ENCODE peak calls at places on chromosomes 1 and 21, in four cellular contexts. L, B, H and S are unnamed samples.

GRCh38 chr1:2206813-2207488 is 12.4 kb upstream of the FAAP20 start:
- DNase-seq in B (no peak), H (no peak), L (peak), S (no peak)

GRCh38 chr1:23444104-23444533 is 19.6 kb upstream of the TCEA3 start:
- DNase-seq in B (no peak), L (peak), H (no peak), S (peak)

GRCh38 chr1:100649128-100649527 is 70.4 kb upstream of the VCAM1 start:
- DNase-seq in H (no peak), L (no peak), B (no peak), S (no peak)

GRCh38 chr1:1164701-1165451 is 8.8 kb upstream of the TTLL10 start:
- DNase-seq in H (no peak), B (peak), L (no peak), S (no peak)

GRCh38 chr21:34092241-34092921 is 19.0 kb downstream of the MRPS6 start:
- DNase-seq in B (no peak), H (no peak), L (no peak), S (no peak)

GRCh38 chr1:30111431-30111830 is 612.0 kb downstream of the MATN1 start:
- DNase-seq in H (no peak), B (peak), L (peak), S (no peak)

GRCh38 chr1:61746768-61747167 is 4.5 kb downstream of the PATJ start:
- DNase-seq in B (no peak), H (no peak), L (no peak), S (no peak)

GRCh38 chr1:234542211-234542850 is 63.4 kb upstream of the TARBP1 start:
- DNase-seq in H (no peak), L (no peak), B (no peak), S (no peak)

GRCh38 chr1:202130275-202130646 is 7.5 kb downstream of the GPR37L1 start:
- DNase-seq in L (no peak), H (no peak), B (no peak), S (no peak)

GRCh38 chr1:202127836-202128622 is 5.3 kb downstream of the GPR37L1 start:
- DNase-seq in B (no peak), L (no peak), H (no peak), S (no peak)

GRCh38 chr1:202130816-202131522 is 8.3 kb downstream of the GPR37L1 start:
- DNase-seq in L (no peak), H (no peak), B (no peak), S (no peak)

GRCh38 chr1:202131956-202132821 is 9.5 kb downstream of the GPR37L1 start:
- DNase-seq in B (no peak), H (no peak), L (peak), S (peak)

DNA sequence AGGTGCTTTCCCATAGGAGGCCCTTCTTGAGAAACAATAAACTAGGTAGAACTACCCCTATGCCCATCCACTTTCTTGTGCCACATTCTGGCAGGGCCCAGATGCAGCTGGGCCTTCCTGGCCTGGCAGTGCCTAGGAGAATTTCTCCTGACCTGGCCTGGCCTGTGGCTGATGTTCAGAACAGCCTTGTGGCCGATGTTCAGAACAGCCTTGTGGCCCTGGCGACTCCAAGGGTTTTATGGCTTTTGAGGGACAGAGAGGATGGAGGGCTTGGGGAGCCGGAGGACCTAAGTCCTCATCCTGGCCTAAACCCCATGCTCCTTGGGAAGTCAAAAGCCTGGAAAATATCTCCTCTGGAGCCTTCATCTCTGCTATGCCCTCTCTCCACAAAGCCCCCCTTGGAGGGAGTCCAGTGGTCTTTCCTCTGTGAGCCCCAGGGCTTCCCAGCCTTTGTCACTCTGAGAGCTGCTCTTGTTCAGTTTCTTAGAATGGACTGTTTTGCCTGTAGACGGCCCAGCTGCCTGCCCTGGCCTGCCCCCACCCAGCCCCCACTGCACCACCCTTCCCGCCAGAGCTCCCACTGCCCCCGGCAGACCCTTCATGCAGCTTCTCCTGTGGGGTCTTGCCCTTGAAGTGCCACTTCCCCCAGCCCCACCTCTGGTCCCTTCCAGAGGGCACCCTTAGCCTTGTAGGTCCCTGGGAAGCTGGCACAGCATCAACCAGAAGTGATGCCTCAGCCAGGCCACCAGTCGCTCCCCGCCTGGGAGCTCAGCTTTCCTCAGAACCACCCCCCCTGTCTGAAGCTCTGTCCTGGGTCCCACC is 6.9 kb downstream of the GPR37L1 start:
- DNase-seq in B (no peak), H (no peak), L (no peak), S (no peak)
- H3K27ac ChIP-seq in B (no peak), H (no peak), L (no peak), S (no peak)

GRCh38 chr1:109891930-109892329 is 18.7 kb upstream of the CSF1 start:
- DNase-seq in B (no peak), L (no peak), H (no peak), S (no peak)
- H3K27ac ChIP-seq in B (no peak), L (peak), H (no peak), S (peak)

GRCh38 chr1:36352141-36352909 is 28.9 kb upstream of the EVA1B start:
- DNase-seq in L (no peak), H (no peak), B (no peak), S (no peak)
- H3K27ac ChIP-seq in L (no peak), H (no peak), B (no peak), S (peak)

GRCh38 chr1:152515454-152515823 is 1.2 kb downstream of the CRCT1 start:
- DNase-seq in B (no peak), H (no peak), L (no peak), S (no peak)

GRCh38 chr1:152516082-152516481 is 1.8 kb downstream of the CRCT1 start:
- DNase-seq in H (no peak), L (no peak), B (no peak), S (no peak)

GRCh38 chr1:152519876-152520275 is 5.6 kb downstream of the CRCT1 start:
- DNase-seq in L (no peak), H (no peak), B (no peak), S (no peak)

GRCh38 chr1:152514715-152515453 is 602 bp downstream of the CRCT1 start:
- DNase-seq in H (no peak), B (no peak), L (no peak), S (no peak)

DNA sequence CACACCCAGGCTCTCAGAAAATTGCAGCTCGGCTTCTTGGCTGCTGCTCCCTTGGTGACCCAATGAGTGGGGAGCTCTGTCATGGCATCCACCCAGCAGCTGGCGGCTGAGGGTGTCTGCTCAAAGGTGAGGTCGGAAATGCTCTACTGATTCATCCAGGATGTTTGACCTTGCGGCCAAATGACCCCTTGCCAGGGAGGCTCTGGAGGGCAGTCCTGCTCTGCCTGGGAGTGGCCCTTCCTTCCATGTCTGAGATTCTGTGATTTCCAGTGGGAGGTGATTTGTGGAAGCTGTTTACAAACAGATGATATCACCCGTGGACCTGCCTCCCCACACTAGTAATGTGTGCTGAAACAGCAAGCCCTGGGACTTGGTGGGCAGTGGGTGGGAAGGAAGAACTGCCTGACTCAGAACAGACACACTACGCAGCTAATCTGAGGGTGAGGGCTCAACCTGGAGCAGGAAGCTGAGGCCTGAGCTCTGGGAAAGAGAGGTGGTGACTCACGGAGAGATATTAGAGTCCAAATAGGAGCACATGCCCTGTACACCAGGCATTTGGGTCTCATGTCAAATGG is 3.0 kb downstream of the CRCT1 start:
- DNase-seq in H (no peak), B (no peak), L (no peak), S (no peak)
- H3K27ac ChIP-seq in H (no peak), B (no peak), L (no peak), S (no peak)